ENCODE peak calls at places on chromosome 4, in four cellular contexts. M, G, U and R are unnamed samples.
A peak's percentile ranks its signal among the peaks of the same experiment; 100 is the strongest.

GRCh38 chr4:134499074-134499473 is 297.5 kb upstream of the PABPC4L start:
- DNase-seq in M (no peak), G (no peak), U (no peak), R (no peak)

GRCh38 chr4:66524778-66525177 is 854.5 kb upstream of the EPHA5 start:
- DNase-seq in M (no peak), G (no peak), U (no peak), R (no peak)

GRCh38 chr4:56147371-56147770 is 198.6 kb downstream of the CEP135 start:
- DNase-seq in M (no peak), G (no peak), U (no peak), R (no peak)

GRCh38 chr4:130545596-130545995 is 1449.6 kb downstream of the C4orf33 start:
- DNase-seq in M (no peak), G (no peak), U (no peak), R (no peak)

GRCh38 chr4:6189511-6189910 is 10.8 kb downstream of the JAKMIP1 start:
- DNase-seq in M (no peak), G (no peak), U (no peak), R (no peak)

GRCh38 chr4:106002979-106003378 is 107.7 kb downstream of the NPNT start:
- DNase-seq in M (no peak), G (no peak), U (no peak), R (no peak)

GRCh38 chr4:65014078-65014477 is 604.8 kb upstream of the TECRL start:
- DNase-seq in M (no peak), G (no peak), U (no peak), R (no peak)

GRCh38 chr4:108352664-108353308 is 184.1 kb upstream of the LEF1 start:
- DNase-seq in M (no peak), G (no peak), U (no peak), R (no peak)

GRCh38 chr4:11739992-11740391 is 311.3 kb upstream of the HS3ST1 start:
- DNase-seq in M (no peak), G (no peak), U (no peak), R (no peak)

GRCh38 chr4:55625835-55626234 is 10.3 kb downstream of the NMU start:
- DNase-seq in M (no peak), G (no peak), U (no peak), R (no peak)

GRCh38 chr4:67106846-67107467 is 438.3 kb downstream of the CENPC start:
- DNase-seq in M (peak; percentile 7), G (no peak), U (no peak), R (no peak)

GRCh38 chr4:17497890-17498523 is 13.9 kb downstream of the QDPR start:
- DNase-seq in M (no peak), G (no peak), U (no peak), R (no peak)

GRCh38 chr4:183527326-183527725 is 22.5 kb downstream of the ING2 start:
- DNase-seq in M (no peak), G (no peak), U (no peak), R (no peak)

GRCh38 chr4:104516884-104517283 is 22.2 kb upstream of the CXXC4 start:
- DNase-seq in M (no peak), G (no peak), U (no peak), R (no peak)

GRCh38 chr4:153010137-153010536 is 74.0 kb downstream of the FHDC1 start:
- DNase-seq in M (no peak), G (no peak), U (no peak), R (no peak)

GRCh38 chr4:52983563-52984303 is 121.6 kb downstream of the RASL11B start:
- DNase-seq in M (peak; percentile 12), G (no peak), U (peak; percentile 45), R (peak; percentile 19)

GRCh38 chr4:56048621-56049427 is 100.1 kb downstream of the CEP135 start:
- DNase-seq in M (no peak), G (peak; percentile 35), U (peak; percentile 30), R (peak; percentile 82)

GRCh38 chr4:92050875-92051274 is 252.9 kb upstream of the GRID2 start:
- DNase-seq in M (no peak), G (no peak), U (no peak), R (no peak)

GRCh38 chr4:38455092-38455855 is 208.7 kb upstream of the KLF3 start:
- DNase-seq in M (no peak), G (no peak), U (no peak), R (no peak)

GRCh38 chr4:151325320-151326246 is at the start of gene SH3D19:
- DNase-seq in M (no peak), G (peak; percentile 77), U (peak; percentile 13), R (peak; percentile 67)

GRCh38 chr4:165378763-165379631 is at the start of gene CPE:
- DNase-seq in M (no peak), G (peak; percentile 77), U (peak; percentile 71), R (peak; percentile 79)
- TF ChIP-seq CTCF in M (peak; percentile 62), G (no peak), U (peak; percentile 69), R (peak; percentile 24)

GRCh38 chr4:128477540-128477939 is 189.9 kb upstream of the PGRMC2 start:
- DNase-seq in M (no peak), G (no peak), U (no peak), R (no peak)

GRCh38 chr4:128480945-128481344 is 193.3 kb upstream of the PGRMC2 start:
- DNase-seq in M (no peak), G (no peak), U (no peak), R (no peak)

GRCh38 chr4:128470492-128471053 is 183.0 kb upstream of the PGRMC2 start:
- DNase-seq in M (no peak), G (no peak), U (no peak), R (no peak)

GRCh38 chr4:128471576-128471975 is 184.0 kb upstream of the PGRMC2 start:
- DNase-seq in M (no peak), G (no peak), U (peak; percentile 16), R (no peak)

DNA sequence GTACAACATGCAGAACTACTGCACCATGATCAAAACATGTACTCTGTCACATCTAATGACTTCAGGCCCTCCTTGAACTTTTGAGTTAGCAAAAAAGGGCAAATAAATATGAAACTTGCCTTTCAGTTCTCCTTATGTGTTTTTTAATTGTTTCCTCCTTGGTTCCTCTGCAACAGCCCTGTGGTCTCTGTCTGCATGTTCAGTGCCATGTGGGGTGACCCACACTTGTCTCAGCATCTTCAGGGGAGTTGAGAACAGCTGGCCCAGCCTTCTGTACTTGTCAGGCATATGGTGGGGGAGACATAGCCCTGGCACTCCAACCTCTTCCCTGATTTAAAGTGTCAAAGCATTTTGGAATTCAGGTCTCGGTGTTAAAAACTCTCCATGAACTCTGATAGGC is 188.0 kb upstream of the PGRMC2 start:
- DNase-seq in M (no peak), G (no peak), U (no peak), R (no peak)
- TF ChIP-seq CTCF in M (no peak), G (no peak), U (no peak), R (no peak)

GRCh38 chr4:129362685-129363274 is 266.8 kb downstream of the C4orf33 start:
- DNase-seq in M (no peak), G (peak; percentile 18), U (peak; percentile 63), R (peak; percentile 71)
- TF ChIP-seq CTCF in M (peak; percentile 81), G (peak; percentile 62), U (peak; percentile 82), R (peak; percentile 86)

GRCh38 chr4:39716356-39716755 is 18.4 kb downstream of the UBE2K start:
- DNase-seq in M (no peak), G (no peak), U (no peak), R (no peak)

GRCh38 chr4:39714171-39714570 is 16.2 kb downstream of the UBE2K start:
- DNase-seq in M (no peak), G (no peak), U (no peak), R (no peak)

GRCh38 chr4:39712819-39713607 is 15.1 kb downstream of the UBE2K start:
- DNase-seq in M (no peak), G (no peak), U (no peak), R (no peak)

GRCh38 chr4:39715788-39716187 is 17.9 kb downstream of the UBE2K start:
- DNase-seq in M (no peak), G (no peak), U (no peak), R (no peak)

DNA sequence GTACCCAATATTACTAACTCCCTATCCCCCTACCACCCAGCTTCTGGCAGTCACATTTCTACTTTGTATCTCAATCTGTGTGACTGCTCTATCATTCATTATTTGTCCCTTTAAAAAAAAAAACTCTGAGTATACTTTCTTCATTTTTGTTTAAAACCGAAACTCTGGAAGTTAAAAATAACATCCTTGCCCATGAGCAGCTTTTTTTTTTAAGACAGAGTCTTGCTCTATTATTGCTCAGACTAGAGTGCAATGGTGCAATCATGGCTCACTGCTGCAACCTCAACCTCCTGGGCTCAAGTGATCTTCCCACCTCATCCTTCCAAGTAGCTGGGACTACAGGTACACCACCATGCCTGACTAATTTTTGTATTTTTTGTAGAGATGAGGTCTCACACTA is 15.8 kb downstream of the UBE2K start:
- DNase-seq in M (no peak), G (no peak), U (no peak), R (no peak)
- TF ChIP-seq CTCF in M (no peak), G (no peak), U (no peak), R (no peak)

GRCh38 chr4:184705692-184706091 is 28.2 kb downstream of the CENPU start:
- DNase-seq in M (no peak), G (no peak), U (no peak), R (no peak)
- TF ChIP-seq CTCF in M (no peak), G (no peak), U (no peak), R (no peak)

GRCh38 chr4:77035153-77035552 is 40.6 kb downstream of the CCNI start:
- DNase-seq in M (no peak), G (no peak), U (no peak), R (no peak)
- TF ChIP-seq CTCF in M (no peak), G (no peak), U (no peak), R (no peak)

GRCh38 chr4:2954358-2955185 is 8.6 kb downstream of the NOP14 start:
- DNase-seq in M (no peak), G (no peak), U (no peak), R (no peak)
- TF ChIP-seq CTCF in M (peak; percentile 43), G (no peak), U (peak; percentile 2), R (no peak)

GRCh38 chr4:20538922-20539321 is 161.3 kb upstream of the PACRGL start:
- DNase-seq in M (no peak), G (no peak), U (no peak), R (no peak)

GRCh38 chr4:20543131-20543530 is 157.1 kb upstream of the PACRGL start:
- DNase-seq in M (no peak), G (no peak), U (no peak), R (no peak)

GRCh38 chr4:20544645-20545044 is 155.6 kb upstream of the PACRGL start:
- DNase-seq in M (no peak), G (no peak), U (no peak), R (no peak)
- TF ChIP-seq CTCF in M (peak; percentile 44), G (peak; percentile 53), U (peak; percentile 39), R (peak; percentile 63)

GRCh38 chr4:41178372-41179085 is 35.8 kb downstream of the APBB2 start:
- DNase-seq in M (no peak), G (no peak), U (peak; percentile 90), R (no peak)

GRCh38 chr4:41176357-41176756 is 38.0 kb downstream of the APBB2 start:
- DNase-seq in M (no peak), G (no peak), U (peak; percentile 57), R (no peak)

GRCh38 chr4:41179086-41179374 is 35.3 kb downstream of the APBB2 start:
- DNase-seq in M (no peak), G (no peak), U (no peak), R (no peak)

GRCh38 chr4:41174444-41174843 is 39.9 kb downstream of the APBB2 start:
- DNase-seq in M (no peak), G (no peak), U (no peak), R (no peak)

GRCh38 chr4:41177016-41177415 is 37.3 kb downstream of the APBB2 start:
- DNase-seq in M (no peak), G (no peak), U (peak; percentile 71), R (no peak)
- TF ChIP-seq CTCF in M (peak; percentile 50), G (no peak), U (peak; percentile 49), R (no peak)